ENCODE peak calls at places on chromosomes 13 and 19, in four cellular contexts. One of them, this sample, is unnamed. For H3K4me1, the result is how much of the 10 kb centered on the place peaks cover.

GRCh38 chr19:3478409-3479176 is 1.7 kb downstream of the SMIM24 start:
- DNase-seq in transverse colon: no peak
- DNase-seq in GM23338: peak
- DNase-seq in pancreas: peak
- DNase-seq in this sample: no peak

GRCh38 chr13:75788494-75788991 is 152.4 kb downstream of the LMO7 start:
- DNase-seq in transverse colon: peak
- DNase-seq in pancreas: no peak
- DNase-seq in GM23338: no peak
- DNase-seq in this sample: peak

GRCh38 chr13:20439261-20439660 is 86.4 kb downstream of the CRYL1 start:
- DNase-seq in pancreas: no peak
- DNase-seq in GM23338: no peak
- DNase-seq in transverse colon: no peak
- DNase-seq in this sample: no peak

GRCh38 chr19:20165971-20166592 is 932 bp upstream of the ZNF486 start:
- DNase-seq in pancreas: no peak
- DNase-seq in transverse colon: no peak
- DNase-seq in GM23338: no peak
- DNase-seq in this sample: no peak

GRCh38 chr19:5805465-5806132 is 732 bp downstream of the NRTN start:
- DNase-seq in GM23338: peak
- DNase-seq in transverse colon: peak
- DNase-seq in pancreas: peak
- DNase-seq in this sample: no peak

GRCh38 chr13:106049171-106049570 is 486.3 kb downstream of the EFNB2 start:
- DNase-seq in pancreas: no peak
- DNase-seq in transverse colon: no peak
- DNase-seq in GM23338: no peak
- DNase-seq in this sample: no peak

GRCh38 chr19:35476149-35476548 is 14.1 kb downstream of the KRTDAP start:
- DNase-seq in transverse colon: no peak
- DNase-seq in pancreas: no peak
- DNase-seq in GM23338: peak
- DNase-seq in this sample: no peak

GRCh38 chr19:16628984-16629691 is 1.1 kb upstream of the MED26 start:
- DNase-seq in GM23338: peak
- DNase-seq in transverse colon: peak
- DNase-seq in pancreas: peak
- DNase-seq in this sample: peak

GRCh38 chr19:5621311-5621944 is 1.1 kb downstream of the SAFB2 start:
- DNase-seq in pancreas: peak
- DNase-seq in transverse colon: peak
- DNase-seq in GM23338: no peak
- DNase-seq in this sample: peak

GRCh38 chr13:66974174-66974573 is 256.0 kb downstream of the PCDH9 start:
- DNase-seq in transverse colon: no peak
- DNase-seq in pancreas: no peak
- DNase-seq in GM23338: peak
- DNase-seq in this sample: no peak

GRCh38 chr13:22311734-22312404 is 641.0 kb downstream of the FGF9 start:
- DNase-seq in transverse colon: no peak
- DNase-seq in pancreas: no peak
- DNase-seq in GM23338: no peak
- DNase-seq in this sample: peak

GRCh38 chr19:16022681-16023557 is 53.4 kb upstream of the TPM4 start:
- DNase-seq in GM23338: no peak
- DNase-seq in transverse colon: no peak
- DNase-seq in pancreas: no peak
- DNase-seq in this sample: no peak

GRCh38 chr13:20960663-20961309 is 58.2 kb upstream of the XPO4 start:
- DNase-seq in transverse colon: peak
- DNase-seq in GM23338: no peak
- DNase-seq in pancreas: no peak
- DNase-seq in this sample: peak

GRCh38 chr19:33152178-33152577 is 20.3 kb downstream of the WDR88 start:
- DNase-seq in transverse colon: no peak
- DNase-seq in pancreas: no peak
- DNase-seq in GM23338: no peak
- DNase-seq in this sample: no peak

GRCh38 chr13:112968910-112969691 is at the start of gene MCF2L:
- DNase-seq in GM23338: peak
- DNase-seq in pancreas: peak
- DNase-seq in transverse colon: peak
- DNase-seq in this sample: no peak

GRCh38 chr19:39237200-39238184 is 7.3 kb downstream of the IFNL3 start:
- DNase-seq in transverse colon: peak
- DNase-seq in pancreas: peak
- DNase-seq in GM23338: peak
- DNase-seq in this sample: no peak

GRCh38 chr19:51094696-51095279 is 12.1 kb upstream of the KLK14 start:
- DNase-seq in pancreas: peak
- DNase-seq in transverse colon: no peak
- DNase-seq in GM23338: peak
- DNase-seq in this sample: no peak

GRCh38 chr13:21078501-21078900 is 17.1 kb upstream of the LATS2 start:
- DNase-seq in GM23338: no peak
- DNase-seq in transverse colon: no peak
- DNase-seq in pancreas: no peak
- DNase-seq in this sample: no peak

GRCh38 chr13:51524846-51525566 is 59.3 kb upstream of the WDFY2 start:
- DNase-seq in GM23338: no peak
- DNase-seq in transverse colon: no peak
- DNase-seq in pancreas: no peak
- DNase-seq in this sample: no peak

GRCh38 chr19:4971816-4972495 is 3.0 kb downstream of the KDM4B start:
- DNase-seq in transverse colon: no peak
- DNase-seq in GM23338: no peak
- DNase-seq in pancreas: no peak
- DNase-seq in this sample: no peak

GRCh38 chr19:47058621-47059020 is 10.2 kb upstream of the TMEM160 start:
- DNase-seq in GM23338: no peak
- DNase-seq in transverse colon: no peak
- DNase-seq in pancreas: no peak
- DNase-seq in this sample: no peak

GRCh38 chr13:74215420-74215819 is 81.2 kb upstream of the KLF12 start:
- DNase-seq in transverse colon: no peak
- DNase-seq in GM23338: no peak
- DNase-seq in pancreas: no peak
- DNase-seq in this sample: no peak

GRCh38 chr13:98761126-98761978 is 8.9 kb upstream of the SLC15A1 start:
- DNase-seq in GM23338: no peak
- DNase-seq in pancreas: no peak
- DNase-seq in transverse colon: no peak
- DNase-seq in this sample: no peak

GRCh38 chr19:35986664-35987570 is 8.1 kb upstream of the SDHAF1 start:
- DNase-seq in GM23338: peak
- DNase-seq in transverse colon: peak
- DNase-seq in pancreas: no peak
- DNase-seq in this sample: no peak

GRCh38 chr13:65330691-65331090 is 1899.4 kb downstream of the PCDH9 start:
- DNase-seq in transverse colon: no peak
- DNase-seq in pancreas: no peak
- DNase-seq in GM23338: no peak
- DNase-seq in this sample: no peak

GRCh38 chr13:24911135-24911524 is 147.2 kb downstream of the RNF17 start:
- DNase-seq in GM23338: no peak
- DNase-seq in transverse colon: no peak
- DNase-seq in pancreas: no peak
- DNase-seq in this sample: no peak

GRCh38 chr19:42018503-42019193 is 24.6 kb upstream of the ATP1A3 start:
- DNase-seq in GM23338: no peak
- DNase-seq in pancreas: no peak
- DNase-seq in transverse colon: no peak
- DNase-seq in this sample: no peak

GRCh38 chr13:101258071-101258470 is 158.2 kb downstream of the NALCN start:
- DNase-seq in transverse colon: no peak
- DNase-seq in GM23338: peak
- DNase-seq in pancreas: no peak
- DNase-seq in this sample: no peak

GRCh38 chr19:10975374-10976036 is 14.7 kb downstream of the SMARCA4 start:
- DNase-seq in GM23338: no peak
- DNase-seq in transverse colon: no peak
- DNase-seq in pancreas: no peak
- DNase-seq in this sample: no peak

GRCh38 chr19:51807111-51807701 is 12.2 kb downstream of the FPR3 start:
- DNase-seq in pancreas: no peak
- DNase-seq in GM23338: peak
- DNase-seq in transverse colon: peak
- DNase-seq in this sample: peak

GRCh38 chr13:86960876-86961275 is 710.3 kb upstream of the SLITRK5 start:
- DNase-seq in GM23338: no peak
- DNase-seq in transverse colon: no peak
- DNase-seq in pancreas: no peak
- DNase-seq in this sample: no peak

GRCh38 chr13:31598990-31599389 is 140.3 kb upstream of the RXFP2 start:
- DNase-seq in pancreas: no peak
- DNase-seq in GM23338: no peak
- DNase-seq in transverse colon: no peak
- DNase-seq in this sample: no peak

GRCh38 chr13:50334944-50335343 is 319.7 kb downstream of the KCNRG start:
- DNase-seq in transverse colon: no peak
- DNase-seq in pancreas: no peak
- DNase-seq in GM23338: no peak
- DNase-seq in this sample: no peak

GRCh38 chr13:65336916-65337315 is 1893.2 kb downstream of the PCDH9 start:
- DNase-seq in GM23338: no peak
- DNase-seq in pancreas: no peak
- DNase-seq in transverse colon: no peak
- DNase-seq in this sample: no peak

GRCh38 chr19:40521276-40521675 is 54.5 kb downstream of the SPTBN4 start:
- DNase-seq in transverse colon: no peak
- DNase-seq in pancreas: no peak
- DNase-seq in GM23338: no peak
- DNase-seq in this sample: no peak

DNA sequence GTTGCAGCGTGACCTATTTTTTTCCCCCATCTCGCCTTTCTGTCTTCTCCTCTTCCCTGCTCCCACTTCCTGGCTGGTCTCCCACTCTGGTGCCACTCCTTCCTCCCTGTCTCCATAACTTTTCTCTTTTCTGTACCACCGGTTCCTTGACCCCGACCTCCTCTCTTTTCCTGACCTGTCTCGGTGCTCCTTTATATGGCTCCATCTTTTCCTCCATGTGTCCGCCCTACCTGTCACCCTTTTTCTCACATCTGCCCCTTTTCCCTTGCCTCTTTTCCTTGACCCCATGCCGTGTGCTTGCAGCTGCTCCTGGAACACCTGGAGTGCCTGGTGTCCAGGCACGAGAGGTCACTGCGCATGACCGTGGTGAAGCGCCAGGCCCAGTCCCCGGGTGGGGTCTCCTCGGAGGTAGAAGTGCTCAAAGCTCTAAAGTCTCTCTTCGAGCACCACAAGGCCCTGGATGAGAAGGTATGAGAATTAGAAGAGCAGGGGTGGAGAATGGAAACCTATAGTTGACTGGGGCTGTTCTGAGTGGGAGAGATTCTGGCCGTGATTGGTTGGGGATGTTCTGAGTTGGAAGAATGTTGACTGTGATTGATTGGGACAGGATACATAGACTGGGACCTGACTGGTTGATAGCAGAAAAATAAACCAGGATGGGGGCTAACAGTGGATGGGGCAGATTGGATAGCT is 9.3 kb downstream of the PPFIA3 start:
- DNase-seq in GM23338: no peak
- DNase-seq in transverse colon: no peak
- DNase-seq in pancreas: no peak
- DNase-seq in this sample: no peak
- H3K4me3 ChIP-seq in GM23338: peak
- H3K4me3 ChIP-seq in transverse colon: peak
- H3K4me3 ChIP-seq in pancreas: no peak
- H3K4me3 ChIP-seq in this sample: peak

GRCh38 chr19:1910169-1910568 is 5.0 kb downstream of the ADAT3 start:
- DNase-seq in pancreas: no peak
- DNase-seq in GM23338: no peak
- DNase-seq in transverse colon: no peak
- DNase-seq in this sample: no peak
- H3K4me1 ChIP-seq in pancreas: under half
- H3K4me1 ChIP-seq in GM23338: under half
- H3K4me1 ChIP-seq in transverse colon: under half
- H3K4me1 ChIP-seq in this sample: under half

DNA sequence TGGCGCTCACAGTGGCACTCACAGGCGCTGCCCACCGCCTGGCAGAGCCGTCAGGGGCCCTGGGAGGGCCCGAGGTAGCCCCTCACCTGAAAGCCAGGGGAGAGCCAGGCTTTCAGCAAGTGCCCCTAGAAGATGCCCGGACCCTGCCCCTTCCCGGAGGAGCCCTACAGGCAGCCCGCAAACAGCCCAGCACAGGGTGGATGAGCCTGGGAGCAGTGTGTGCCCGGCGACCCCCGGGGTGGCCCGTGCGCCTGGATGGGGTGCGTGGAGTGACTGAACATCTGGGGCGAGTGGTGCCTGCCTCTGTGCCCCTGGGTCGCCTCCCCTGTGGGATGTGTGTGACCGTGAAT is 1.4 kb downstream of the CRLF1 start:
- DNase-seq in GM23338: no peak
- DNase-seq in pancreas: no peak
- DNase-seq in transverse colon: no peak
- DNase-seq in this sample: no peak
- H3K4me3 ChIP-seq in GM23338: peak
- H3K4me3 ChIP-seq in pancreas: no peak
- H3K4me3 ChIP-seq in transverse colon: no peak
- H3K4me3 ChIP-seq in this sample: no peak

GRCh38 chr13:110519506-110519905 is 42.0 kb downstream of the RAB20 start:
- DNase-seq in pancreas: no peak
- DNase-seq in GM23338: no peak
- DNase-seq in transverse colon: no peak
- DNase-seq in this sample: no peak

GRCh38 chr13:110521946-110522345 is 39.6 kb downstream of the RAB20 start:
- DNase-seq in GM23338: no peak
- DNase-seq in pancreas: no peak
- DNase-seq in transverse colon: no peak
- DNase-seq in this sample: no peak

GRCh38 chr13:110523180-110523579 is 38.3 kb downstream of the RAB20 start:
- DNase-seq in pancreas: no peak
- DNase-seq in GM23338: no peak
- DNase-seq in transverse colon: no peak
- DNase-seq in this sample: no peak

GRCh38 chr13:110520431-110521295 is 40.9 kb downstream of the RAB20 start:
- DNase-seq in transverse colon: peak
- DNase-seq in GM23338: no peak
- DNase-seq in pancreas: peak
- DNase-seq in this sample: peak

GRCh38 chr13:110521296-110521680 is 40.2 kb downstream of the RAB20 start:
- DNase-seq in GM23338: no peak
- DNase-seq in transverse colon: no peak
- DNase-seq in pancreas: no peak
- DNase-seq in this sample: no peak
- H3K4me1 ChIP-seq in GM23338: under half
- H3K4me1 ChIP-seq in transverse colon: under half
- H3K4me1 ChIP-seq in pancreas: under half
- H3K4me1 ChIP-seq in this sample: under half

This sample was measured in gastrocnemius medialis.